ENCODE peak calls at places on chromosomes 5 and 9, in six cellular contexts. K, Y, Q, E, O and A are unnamed samples.

GRCh38 chr9:123562844-123563346 is 206.9 kb downstream of the CRB2 start:
- DNase-seq in K (peak; percentile 76), Y (peak; percentile 11), Q (no peak), E (peak; percentile 95), O (no peak), A (no peak)

GRCh38 chr5:72412283-72413055 is 92.3 kb downstream of the PTCD2 start:
- DNase-seq in K (peak; percentile 57), Y (no peak), Q (no peak), E (peak; percentile 65), O (no peak), A (no peak)

GRCh38 chr9:83473488-83473971 is 64.7 kb downstream of the FRMD3 start:
- DNase-seq in K (no peak), Y (no peak), Q (no peak), E (no peak), O (no peak), A (no peak)

GRCh38 chr9:117080996-117081395 is 333.9 kb downstream of the ASTN2 start:
- DNase-seq in K (no peak), Y (no peak), Q (no peak), E (no peak), O (no peak), A (no peak)

GRCh38 chr5:72788851-72789505 is 27.5 kb upstream of the TNPO1 start:
- DNase-seq in K (peak; percentile 12), Y (no peak), Q (no peak), E (peak; percentile 8), O (no peak), A (no peak)

GRCh38 chr5:367358-368130 is 46.0 kb downstream of the AHRR start:
- DNase-seq in K (no peak), Y (no peak), Q (no peak), E (no peak), O (no peak), A (no peak)

GRCh38 chr9:29830815-29831214 is 2257.5 kb upstream of the C9orf72 start:
- DNase-seq in K (no peak), Y (peak; percentile 22), Q (no peak), E (no peak), O (no peak), A (no peak)

GRCh38 chr5:106241409-106241808 is 1429.3 kb downstream of the EFNA5 start:
- DNase-seq in K (no peak), Y (no peak), Q (no peak), E (no peak), O (no peak), A (no peak)

GRCh38 chr5:142740474-142740873 is 29.7 kb upstream of the ARHGAP26 start:
- DNase-seq in K (no peak), Y (no peak), Q (no peak), E (no peak), O (no peak), A (no peak)

GRCh38 chr5:156367602-156368001 is 40.6 kb downstream of the SGCD start:
- DNase-seq in K (peak; percentile 76), Y (no peak), Q (no peak), E (peak; percentile 97), O (peak; percentile 34), A (peak; percentile 74)

GRCh38 chr9:110029422-110029814 is 178.5 kb downstream of the C9orf152 start:
- DNase-seq in K (peak; percentile 58), Y (no peak), Q (no peak), E (peak; percentile 85), O (no peak), A (peak; percentile 71)

GRCh38 chr9:70677336-70677735 is 262.9 kb upstream of the KLF9 start:
- DNase-seq in K (no peak), Y (no peak), Q (no peak), E (peak; percentile 3), O (no peak), A (no peak)